ENCODE peak calls at places on chromosomes 11 and 22, in five cellular contexts. N is Caco-2; A is stimulated activated CD4-positive, alpha-beta T cell treated with anti-CD3 and anti-CD28 coated beads, TNF-alpha, amount 100 ng/mL, for 24 hours; D is HAP-1; E is HT-29. X is an unnamed sample.

GRCh38 chr22:37985751-37986281 is 1.5 kb upstream of the SOX10 start:
- DNase-seq in N (no peak), A (no peak), D (no peak), E (no peak), X (no peak)

GRCh38 chr11:17931595-17931994 is 81.3 kb downstream of the SERGEF start:
- DNase-seq in N (no peak), A (no peak), D (no peak), E (no peak), X (no peak)

GRCh38 chr22:39179401-39179827 is 26.9 kb upstream of the CBX7 start:
- DNase-seq in N (no peak), A (no peak), D (no peak), E (no peak), X (no peak)

GRCh38 chr11:43830928-43831440 is 49.6 kb upstream of the ALKBH3 start:
- DNase-seq in N (peak; percentile 7), A (peak; percentile 26), D (no peak), E (peak; percentile 73), X (no peak)

GRCh38 chr11:13664351-13664750 is 4.1 kb upstream of the FAR1 start:
- DNase-seq in N (no peak), A (no peak), D (no peak), E (no peak), X (no peak)

GRCh38 chr11:110470716-110471115 is 41.0 kb downstream of the FDX1 start:
- DNase-seq in N (no peak), A (no peak), D (no peak), E (no peak), X (no peak)

GRCh38 chr11:2933376-2934056 is 4.3 kb upstream of the PHLDA2 start:
- DNase-seq in N (no peak), A (no peak), D (no peak), E (peak; percentile 90), X (no peak)

GRCh38 chr11:59573216-59573615 is 42.4 kb downstream of the OSBP start:
- DNase-seq in N (no peak), A (no peak), D (no peak), E (no peak), X (no peak)

GRCh38 chr11:2664331-2664730 is 35.5 kb downstream of the KCNQ1OT1 start:
- DNase-seq in N (no peak), A (no peak), D (no peak), E (no peak), X (no peak)

GRCh38 chr11:22666700-22667439 is 459 bp downstream of the GAS2 start:
- DNase-seq in N (peak; percentile 73), A (no peak), D (peak; percentile 56), E (no peak), X (no peak)

GRCh38 chr11:98300777-98301176 is 720.0 kb upstream of the CNTN5 start:
- DNase-seq in N (no peak), A (no peak), D (no peak), E (no peak), X (no peak)